ENCODE peak calls at places on chromosomes 13 and 19, in nine cellular contexts. One of them, this sample, is unnamed.

GRCh38 chr19:44051654-44052402 is at the start of gene ZNF223:
- DNase-seq in iris pigment epithelial cell: peak; percentile 90
- DNase-seq in uterus: peak; percentile 93
- DNase-seq in fibroblast of lung: peak; percentile 93
- DNase-seq in left cardiac atrium: peak; percentile 96
- DNase-seq in tibial nerve: peak; percentile 85
- DNase-seq in choroid plexus epithelial cell: peak; percentile 94
- DNase-seq in stimulated activated CD4-positive, alpha-beta T cell treated with anti-CD3 and anti-CD28 coated beads, Interleukin-4, amount 100 ng/mL, for 4 hours: peak; percentile 63
- DNase-seq in Caco-2: peak; percentile 98
- DNase-seq in this sample: peak; percentile 94

GRCh38 chr19:44608391-44608821 is 5.0 kb upstream of the IGSF23 start:
- DNase-seq in iris pigment epithelial cell: peak; percentile 42
- DNase-seq in uterus: no peak
- DNase-seq in fibroblast of lung: peak; percentile 34
- DNase-seq in left cardiac atrium: no peak
- DNase-seq in tibial nerve: no peak
- DNase-seq in choroid plexus epithelial cell: peak; percentile 43
- DNase-seq in stimulated activated CD4-positive, alpha-beta T cell treated with anti-CD3 and anti-CD28 coated beads, Interleukin-4, amount 100 ng/mL, for 4 hours: no peak
- DNase-seq in Caco-2: no peak
- DNase-seq in this sample: no peak

GRCh38 chr19:44757057-44757734 is 8.7 kb downstream of the BCL3 start:
- DNase-seq in iris pigment epithelial cell: peak; percentile 87
- DNase-seq in uterus: peak; percentile 78
- DNase-seq in fibroblast of lung: peak; percentile 79
- DNase-seq in left cardiac atrium: peak; percentile 85
- DNase-seq in tibial nerve: peak; percentile 60
- DNase-seq in choroid plexus epithelial cell: peak; percentile 87
- DNase-seq in stimulated activated CD4-positive, alpha-beta T cell treated with anti-CD3 and anti-CD28 coated beads, Interleukin-4, amount 100 ng/mL, for 4 hours: no peak
- DNase-seq in Caco-2: no peak
- DNase-seq in this sample: peak; percentile 66

GRCh38 chr13:39963612-39964011 is 308.1 kb downstream of the COG6 start:
- DNase-seq in iris pigment epithelial cell: no peak
- DNase-seq in uterus: no peak
- DNase-seq in fibroblast of lung: no peak
- DNase-seq in left cardiac atrium: no peak
- DNase-seq in tibial nerve: no peak
- DNase-seq in choroid plexus epithelial cell: no peak
- DNase-seq in stimulated activated CD4-positive, alpha-beta T cell treated with anti-CD3 and anti-CD28 coated beads, Interleukin-4, amount 100 ng/mL, for 4 hours: no peak
- DNase-seq in Caco-2: no peak
- DNase-seq in this sample: no peak

GRCh38 chr19:11464333-11465265 is 16.2 kb downstream of the ELAVL3 start:
- DNase-seq in iris pigment epithelial cell: no peak
- DNase-seq in uterus: no peak
- DNase-seq in fibroblast of lung: no peak
- DNase-seq in left cardiac atrium: no peak
- DNase-seq in tibial nerve: no peak
- DNase-seq in choroid plexus epithelial cell: no peak
- DNase-seq in stimulated activated CD4-positive, alpha-beta T cell treated with anti-CD3 and anti-CD28 coated beads, Interleukin-4, amount 100 ng/mL, for 4 hours: no peak
- DNase-seq in Caco-2: no peak
- DNase-seq in this sample: no peak

GRCh38 chr13:109795021-109795420 is 8.6 kb upstream of the IRS2 start:
- DNase-seq in iris pigment epithelial cell: no peak
- DNase-seq in uterus: no peak
- DNase-seq in fibroblast of lung: peak; percentile 35
- DNase-seq in left cardiac atrium: no peak
- DNase-seq in tibial nerve: no peak
- DNase-seq in choroid plexus epithelial cell: no peak
- DNase-seq in stimulated activated CD4-positive, alpha-beta T cell treated with anti-CD3 and anti-CD28 coated beads, Interleukin-4, amount 100 ng/mL, for 4 hours: no peak
- DNase-seq in Caco-2: no peak
- DNase-seq in this sample: no peak

GRCh38 chr13:21058361-21058760 is 3.0 kb downstream of the LATS2 start:
- DNase-seq in iris pigment epithelial cell: peak; percentile 63
- DNase-seq in uterus: no peak
- DNase-seq in fibroblast of lung: peak; percentile 40
- DNase-seq in left cardiac atrium: no peak
- DNase-seq in tibial nerve: no peak
- DNase-seq in choroid plexus epithelial cell: peak; percentile 67
- DNase-seq in stimulated activated CD4-positive, alpha-beta T cell treated with anti-CD3 and anti-CD28 coated beads, Interleukin-4, amount 100 ng/mL, for 4 hours: no peak
- DNase-seq in Caco-2: no peak
- DNase-seq in this sample: no peak

GRCh38 chr19:33551676-33552075 is 30.1 kb upstream of the PEPD start:
- DNase-seq in iris pigment epithelial cell: no peak
- DNase-seq in uterus: no peak
- DNase-seq in fibroblast of lung: no peak
- DNase-seq in left cardiac atrium: no peak
- DNase-seq in tibial nerve: no peak
- DNase-seq in choroid plexus epithelial cell: no peak
- DNase-seq in stimulated activated CD4-positive, alpha-beta T cell treated with anti-CD3 and anti-CD28 coated beads, Interleukin-4, amount 100 ng/mL, for 4 hours: no peak
- DNase-seq in Caco-2: no peak
- DNase-seq in this sample: no peak

GRCh38 chr19:1239796-1240737 is 1.5 kb upstream of the ATP5F1D start:
- DNase-seq in iris pigment epithelial cell: peak; percentile 91
- DNase-seq in uterus: peak; percentile 93
- DNase-seq in fibroblast of lung: peak; percentile 87
- DNase-seq in left cardiac atrium: peak; percentile 93
- DNase-seq in tibial nerve: peak; percentile 79
- DNase-seq in choroid plexus epithelial cell: peak; percentile 93
- DNase-seq in stimulated activated CD4-positive, alpha-beta T cell treated with anti-CD3 and anti-CD28 coated beads, Interleukin-4, amount 100 ng/mL, for 4 hours: peak; percentile 91
- DNase-seq in Caco-2: peak; percentile 94
- DNase-seq in this sample: peak; percentile 97

GRCh38 chr19:47723573-47723923 is 10.3 kb downstream of the EHD2 start:
- DNase-seq in iris pigment epithelial cell: peak; percentile 93
- DNase-seq in uterus: peak; percentile 74
- DNase-seq in fibroblast of lung: peak; percentile 93
- DNase-seq in left cardiac atrium: peak; percentile 76
- DNase-seq in tibial nerve: no peak
- DNase-seq in choroid plexus epithelial cell: peak; percentile 94
- DNase-seq in stimulated activated CD4-positive, alpha-beta T cell treated with anti-CD3 and anti-CD28 coated beads, Interleukin-4, amount 100 ng/mL, for 4 hours: no peak
- DNase-seq in Caco-2: peak; percentile 71
- DNase-seq in this sample: no peak

GRCh38 chr13:48961379-48961778 is 14.3 kb upstream of the FNDC3A start:
- DNase-seq in iris pigment epithelial cell: no peak
- DNase-seq in uterus: no peak
- DNase-seq in fibroblast of lung: no peak
- DNase-seq in left cardiac atrium: no peak
- DNase-seq in tibial nerve: no peak
- DNase-seq in choroid plexus epithelial cell: no peak
- DNase-seq in stimulated activated CD4-positive, alpha-beta T cell treated with anti-CD3 and anti-CD28 coated beads, Interleukin-4, amount 100 ng/mL, for 4 hours: no peak
- DNase-seq in Caco-2: no peak
- DNase-seq in this sample: no peak

GRCh38 chr19:17005000-17005399 is 21.6 kb downstream of the CPAMD8 start:
- DNase-seq in iris pigment epithelial cell: no peak
- DNase-seq in uterus: no peak
- DNase-seq in fibroblast of lung: no peak
- DNase-seq in left cardiac atrium: no peak
- DNase-seq in tibial nerve: no peak
- DNase-seq in choroid plexus epithelial cell: no peak
- DNase-seq in stimulated activated CD4-positive, alpha-beta T cell treated with anti-CD3 and anti-CD28 coated beads, Interleukin-4, amount 100 ng/mL, for 4 hours: no peak
- DNase-seq in Caco-2: no peak
- DNase-seq in this sample: no peak

GRCh38 chr19:16197188-16197621 is 506 bp upstream of the AP1M1 start:
- DNase-seq in iris pigment epithelial cell: peak; percentile 84
- DNase-seq in uterus: no peak
- DNase-seq in fibroblast of lung: peak; percentile 90
- DNase-seq in left cardiac atrium: no peak
- DNase-seq in tibial nerve: no peak
- DNase-seq in choroid plexus epithelial cell: peak; percentile 63
- DNase-seq in stimulated activated CD4-positive, alpha-beta T cell treated with anti-CD3 and anti-CD28 coated beads, Interleukin-4, amount 100 ng/mL, for 4 hours: no peak
- DNase-seq in Caco-2: no peak
- DNase-seq in this sample: no peak

GRCh38 chr13:46595136-46595917 is 42.4 kb downstream of the LRCH1 start:
- DNase-seq in iris pigment epithelial cell: no peak
- DNase-seq in uterus: no peak
- DNase-seq in fibroblast of lung: peak; percentile 49
- DNase-seq in left cardiac atrium: no peak
- DNase-seq in tibial nerve: no peak
- DNase-seq in choroid plexus epithelial cell: peak; percentile 32
- DNase-seq in stimulated activated CD4-positive, alpha-beta T cell treated with anti-CD3 and anti-CD28 coated beads, Interleukin-4, amount 100 ng/mL, for 4 hours: no peak
- DNase-seq in Caco-2: no peak
- DNase-seq in this sample: no peak